ENCODE peak calls at places on chromosomes 5 and 9, in four cellular contexts. T is foreskin fibroblast, D is spleen, X is breast epithelium. J is an unnamed sample.

GRCh38 chr9:34664281-34665108 is 2.0 kb upstream of the CCL27 start:
- DNase-seq in T (peak), D (peak), X (peak), J (peak)

GRCh38 chr5:83000448-83000847 is 76.7 kb downstream of the TMEM167A start:
- DNase-seq in T (no peak), D (no peak), X (no peak), J (no peak)

GRCh38 chr5:141874262-141874964 is 3.8 kb downstream of the PCDH1 start:
- DNase-seq in T (no peak), D (peak), X (no peak), J (no peak)

GRCh38 chr5:164277720-164278119 is 772.3 kb downstream of the MAT2B start:
- DNase-seq in T (peak), D (no peak), X (no peak), J (peak)

GRCh38 chr5:132648355-132648754 is 9.6 kb upstream of the IL13 start:
- DNase-seq in T (no peak), D (no peak), X (no peak), J (no peak)

GRCh38 chr9:129322022-129322621 is 144.1 kb upstream of the IER5L start:
- DNase-seq in T (no peak), D (peak), X (no peak), J (no peak)

GRCh38 chr9:114851301-114851700 is 45.5 kb upstream of the TNFSF15 start:
- DNase-seq in T (no peak), D (no peak), X (no peak), J (no peak)

GRCh38 chr5:98568336-98568735 is 205.1 kb upstream of the RGMB start:
- DNase-seq in T (peak), D (no peak), X (no peak), J (no peak)

GRCh38 chr5:172839669-172840068 is 5.6 kb downstream of the ERGIC1 start:
- DNase-seq in T (no peak), D (peak), X (peak), J (no peak)

GRCh38 chr5:172840778-172841154 is 6.7 kb downstream of the ERGIC1 start:
- DNase-seq in T (no peak), D (peak), X (no peak), J (no peak)

GRCh38 chr5:172840077-172840777 is 6.2 kb downstream of the ERGIC1 start:
- DNase-seq in T (peak), D (peak), X (no peak), J (no peak)

GRCh38 chr5:172837640-172838039 is 3.6 kb downstream of the ERGIC1 start:
- DNase-seq in T (no peak), D (peak), X (peak), J (no peak)

GRCh38 chr5:172838151-172838875 is 4.3 kb downstream of the ERGIC1 start:
- DNase-seq in T (no peak), D (peak), X (no peak), J (no peak)
- H3K4me3 ChIP-seq in T (no peak), D (peak), X (no peak), J (no peak)

DNA sequence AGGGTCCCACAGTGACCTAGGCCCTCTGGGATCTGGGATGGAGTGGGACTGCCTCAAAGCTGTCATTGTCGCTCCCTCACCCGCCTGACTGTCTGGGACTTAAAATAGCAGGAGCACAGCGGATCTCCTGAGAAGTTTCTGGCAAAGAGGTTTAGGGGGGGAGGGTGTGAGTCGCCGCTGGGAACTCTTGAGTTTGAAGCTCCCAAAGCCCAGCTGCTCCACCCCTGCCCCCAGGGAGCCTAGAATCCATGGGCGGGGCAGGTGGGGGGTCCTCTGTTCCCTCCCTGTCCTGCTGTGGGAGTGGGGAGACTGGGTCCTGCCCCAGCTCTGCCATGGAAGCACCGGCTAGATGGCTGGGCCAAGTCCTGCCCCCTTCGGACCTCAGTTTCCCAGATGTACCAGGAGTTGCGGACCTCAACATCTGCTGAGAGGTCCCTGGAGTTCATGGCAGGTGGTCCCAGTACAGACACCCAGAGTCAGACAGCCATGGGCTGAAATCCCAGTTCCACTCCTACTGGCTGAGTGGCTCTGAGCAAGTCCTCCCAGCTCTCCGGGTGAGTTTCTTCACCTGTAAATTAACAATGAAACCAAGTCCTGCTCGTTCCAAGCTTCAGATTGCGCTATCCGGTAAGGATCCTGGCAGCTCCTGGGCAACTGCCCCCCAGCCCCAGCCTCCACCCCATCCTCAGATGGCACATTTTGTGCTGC is 985 bp upstream of the WDR38 start:
- DNase-seq in T (no peak), D (peak), X (no peak), J (no peak)
- H3K4me3 ChIP-seq in T (peak), D (peak), X (no peak), J (no peak)

DNA sequence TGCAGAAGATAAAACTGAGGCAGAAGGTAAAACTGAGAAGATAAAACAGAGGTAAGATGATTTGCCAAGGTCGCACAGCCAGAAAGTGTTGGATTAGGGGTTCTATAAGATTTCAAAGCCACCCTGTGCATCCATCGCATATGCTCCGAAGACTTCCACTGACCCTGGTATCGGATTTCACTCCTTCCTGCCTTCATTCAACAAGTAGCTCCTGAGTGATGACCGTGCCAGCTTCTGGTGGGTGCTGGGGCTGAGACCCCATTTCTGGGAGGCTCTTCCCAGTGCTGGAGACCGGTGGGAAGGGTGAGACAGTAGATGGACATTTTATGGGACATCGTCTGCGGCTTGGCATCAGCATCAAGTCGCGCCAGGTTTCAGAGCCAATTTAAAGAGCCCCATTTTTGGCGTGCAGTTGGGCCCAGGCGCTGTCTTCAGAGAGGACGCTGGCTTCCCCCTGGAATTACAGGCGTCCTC is 53.7 kb upstream of the DAB2IP start:
- DNase-seq in T (no peak), D (no peak), X (no peak), J (no peak)
- H3K4me3 ChIP-seq in T (peak), D (no peak), X (no peak), J (no peak)

DNA sequence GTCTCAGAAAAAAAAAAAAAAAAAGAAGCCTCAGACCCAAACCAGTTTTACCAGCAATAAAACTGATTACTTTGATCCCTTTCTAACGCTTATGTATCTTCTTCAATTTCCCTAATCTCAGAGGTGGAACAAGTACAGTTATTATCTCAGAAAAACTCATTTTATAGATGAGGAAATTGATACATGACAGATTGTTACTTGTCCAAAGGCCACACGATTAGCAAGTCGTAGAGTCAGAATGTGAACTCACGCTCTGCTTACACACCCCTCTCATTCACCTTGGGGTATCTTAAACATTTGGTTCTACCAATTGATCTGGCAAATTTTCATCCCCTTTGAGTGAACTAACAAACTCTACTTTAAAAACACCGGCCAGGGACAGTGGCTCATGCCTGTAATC is 110.2 kb downstream of the SUSD1 start:
- DNase-seq in T (no peak), D (no peak), X (no peak), J (no peak)
- H3K4me3 ChIP-seq in T (no peak), D (no peak), X (no peak), J (no peak)

J was measured in skeletal muscle cell.